ENCODE peak calls at places on chromosomes 1 and 21, in six cellular contexts. I is CD8-positive, alpha-beta T cell; L is cardiac muscle cell; K is mammary epithelial cell; O is fibroblast of lung; V is breast epithelium. S is an unnamed sample.

GRCh38 chr1:59971464-59971911 is 44.9 kb upstream of the CYP2J2 start:
- DNase-seq in I (peak), L (peak), K (peak), O (peak), V (peak), S (no peak)

GRCh38 chr21:43284700-43285099 is 115.9 kb downstream of the CRYAA start:
- DNase-seq in I (no peak), L (no peak), K (no peak), O (no peak), V (no peak), S (no peak)

GRCh38 chr1:208837242-208837641 is 593.1 kb upstream of the PLXNA2 start:
- DNase-seq in I (no peak), L (no peak), K (peak), O (no peak), V (no peak), S (no peak)

GRCh38 chr1:77416692-77417450 is 135.1 kb downstream of the AK5 start:
- DNase-seq in I (no peak), L (no peak), K (no peak), O (no peak), V (no peak), S (no peak)

GRCh38 chr1:8987881-8988617 is 38.2 kb downstream of the SLC2A7 start:
- DNase-seq in I (peak), L (peak), K (no peak), O (peak), V (no peak), S (no peak)

GRCh38 chr1:28592314-28593071 is 428 bp downstream of the RAB42 start:
- DNase-seq in I (no peak), L (peak), K (no peak), O (no peak), V (no peak), S (no peak)

GRCh38 chr1:70915258-70915657 is 132.4 kb downstream of the PTGER3 start:
- DNase-seq in I (no peak), L (no peak), K (no peak), O (no peak), V (no peak), S (no peak)

GRCh38 chr1:93810316-93810715 is 68.7 kb downstream of the DNTTIP2 start:
- DNase-seq in I (no peak), L (no peak), K (no peak), O (peak), V (no peak), S (no peak)

GRCh38 chr1:232377494-232377770 is 252.5 kb downstream of the SIPA1L2 start:
- DNase-seq in I (no peak), L (no peak), K (peak), O (peak), V (no peak), S (peak)

GRCh38 chr1:114755006-114755936 is 2.5 kb downstream of the CSDE1 start:
- DNase-seq in I (no peak), L (no peak), K (no peak), O (peak), V (no peak), S (no peak)

GRCh38 chr1:200033511-200034261 is 6.2 kb downstream of the NR5A2 start:
- DNase-seq in I (no peak), L (no peak), K (no peak), O (no peak), V (no peak), S (no peak)

GRCh38 chr1:76764638-76765572 is 102.4 kb upstream of the ST6GALNAC5 start:
- DNase-seq in I (no peak), L (peak), K (no peak), O (peak), V (no peak), S (no peak)

GRCh38 chr1:231596337-231596791 is 30.2 kb upstream of the DISC1 start:
- DNase-seq in I (no peak), L (no peak), K (no peak), O (no peak), V (no peak), S (no peak)

GRCh38 chr1:54499097-54500029 is 48.7 kb upstream of the ACOT11 start:
- DNase-seq in I (peak), L (peak), K (peak), O (peak), V (no peak), S (no peak)

GRCh38 chr21:46151261-46151988 is 4.0 kb downstream of the FTCD start:
- DNase-seq in I (peak), L (no peak), K (no peak), O (no peak), V (peak), S (no peak)

GRCh38 chr1:109425902-109426277 is 358 bp downstream of the PSMA5 start:
- DNase-seq in I (peak), L (no peak), K (no peak), O (peak), V (peak), S (no peak)

GRCh38 chr1:35768350-35769187 is 1.2 kb downstream of the CLSPN start:
- DNase-seq in I (no peak), L (no peak), K (no peak), O (no peak), V (no peak), S (no peak)

GRCh38 chr1:178644308-178645120 is 80.5 kb upstream of the RALGPS2 start:
- DNase-seq in I (no peak), L (peak), K (no peak), O (peak), V (no peak), S (no peak)

GRCh38 chr1:230823421-230823820 is 44.9 kb downstream of the C1orf198 start:
- DNase-seq in I (no peak), L (no peak), K (no peak), O (no peak), V (no peak), S (no peak)

DNA sequence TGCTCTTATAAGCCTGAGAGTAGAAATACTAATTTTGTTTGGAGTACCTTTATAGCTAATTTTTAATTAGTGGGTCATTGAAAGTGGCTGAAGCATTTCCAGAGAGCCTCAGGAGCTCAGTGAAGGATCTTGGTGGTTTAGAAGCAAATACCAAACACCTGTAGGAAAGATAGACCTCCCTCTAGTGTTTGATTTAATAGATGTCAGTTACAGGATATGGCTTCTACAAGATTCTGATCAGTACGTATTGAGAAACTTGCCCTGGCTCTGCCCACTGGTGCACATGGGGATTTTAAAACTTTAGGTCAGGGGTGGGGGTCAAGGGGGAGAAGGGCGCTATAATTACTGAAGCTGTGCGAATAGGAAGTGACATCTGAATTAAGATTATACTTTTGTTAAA is 122.2 kb downstream of the POU2F1 start:
- DNase-seq in I (no peak), L (no peak), K (no peak), O (no peak), V (no peak), S (no peak)
- TF ChIP-seq CTCF in I (no peak), L (no peak), K (peak), O (no peak), V (no peak), S (no peak)

GRCh38 chr1:145961109-145961424 is 3.2 kb upstream of the LIX1L start:
- DNase-seq in I (no peak), L (no peak), K (no peak), O (no peak), V (no peak), S (no peak)

GRCh38 chr1:145960468-145961108 is 2.8 kb upstream of the LIX1L start:
- DNase-seq in I (peak), L (peak), K (peak), O (peak), V (peak), S (no peak)

GRCh38 chr1:145959957-145960467 is 2.2 kb upstream of the LIX1L start:
- DNase-seq in I (no peak), L (no peak), K (no peak), O (no peak), V (no peak), S (no peak)

GRCh38 chr1:145962157-145963102 is 1.9 kb downstream of the ANKRD34A start:
- DNase-seq in I (peak), L (no peak), K (no peak), O (no peak), V (no peak), S (no peak)

DNA sequence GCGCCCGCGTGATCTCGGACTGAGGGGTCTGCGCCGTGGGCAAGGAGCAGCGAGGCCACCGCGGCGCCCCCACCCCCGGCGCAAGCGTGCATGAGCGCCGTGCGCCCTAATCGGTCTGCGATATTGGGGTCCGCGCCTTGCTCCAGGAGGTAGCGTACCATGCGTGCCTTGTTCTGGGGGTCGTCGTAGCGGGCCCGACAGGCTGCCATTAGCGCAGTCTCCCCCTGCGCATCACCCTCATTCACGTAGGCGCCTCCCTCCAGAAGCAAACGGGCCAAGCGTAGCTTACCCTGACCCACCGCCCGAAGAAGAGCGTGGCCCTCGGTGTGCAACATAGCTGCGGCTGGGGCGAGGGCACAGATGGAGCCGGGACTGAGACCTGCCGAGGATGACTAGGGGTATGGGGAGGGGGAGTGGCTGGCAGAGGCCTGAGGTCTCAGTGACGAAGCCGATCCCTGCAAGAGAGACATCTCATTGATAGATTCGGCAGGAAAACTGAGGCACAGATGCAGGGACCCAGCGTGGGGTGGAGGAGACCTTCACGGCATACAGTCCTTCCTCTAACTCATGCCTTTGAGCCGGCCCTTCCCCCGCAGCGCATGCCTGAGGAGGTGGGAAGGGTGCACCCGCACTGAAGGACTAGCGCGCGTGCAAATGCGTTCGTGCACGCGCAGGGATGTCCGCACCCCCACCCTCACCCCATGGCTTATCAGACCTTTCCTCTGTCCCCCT is 2.8 kb downstream of the ANKRD34A start:
- DNase-seq in I (peak), L (peak), K (no peak), O (no peak), V (no peak), S (no peak)
- H3K27ac ChIP-seq in I (no peak), L (no peak), K (no peak), O (peak), V (peak), S (peak)

GRCh38 chr1:162144268-162144667 is 74.8 kb downstream of the NOS1AP start:
- DNase-seq in I (no peak), L (no peak), K (no peak), O (no peak), V (no peak), S (no peak)
- TF ChIP-seq CTCF in I (no peak), L (no peak), K (no peak), O (no peak), V (no peak), S (no peak)

DNA sequence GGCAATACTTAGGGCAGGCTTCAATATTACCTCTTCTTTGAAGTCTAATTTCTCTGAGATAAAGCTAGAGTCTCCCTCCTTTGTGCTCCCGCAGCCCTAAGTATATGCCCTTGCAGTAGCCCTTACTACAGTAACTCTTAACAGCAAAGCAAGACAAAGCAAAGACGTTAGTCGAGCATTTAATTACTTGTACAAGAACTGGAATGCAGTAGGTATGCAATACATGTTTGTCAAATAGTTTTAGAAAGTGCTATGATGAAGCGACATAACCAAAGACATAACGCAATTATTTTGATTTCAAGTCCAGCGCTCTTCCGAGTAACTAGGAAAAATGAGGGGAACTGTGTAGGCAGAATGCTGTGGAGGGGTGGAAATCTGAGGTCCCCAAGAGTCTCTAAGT is 1.6 kb downstream of the P3H1 start:
- DNase-seq in I (no peak), L (no peak), K (no peak), O (peak), V (no peak), S (no peak)
- H3K27ac ChIP-seq in I (no peak), L (peak), K (peak), O (peak), V (peak), S (peak)

GRCh38 chr21:31557421-31557955 is 102.0 kb upstream of the SOD1 start:
- DNase-seq in I (peak), L (peak), K (no peak), O (no peak), V (no peak), S (no peak)
- TF ChIP-seq CTCF in I (no peak), L (no peak), K (no peak), O (no peak), V (no peak), S (no peak)

GRCh38 chr1:175168782-175169181 is 23.8 kb downstream of the KIAA0040 start:
- DNase-seq in I (no peak), L (no peak), K (no peak), O (no peak), V (no peak), S (no peak)
- H3K27ac ChIP-seq in I (no peak), L (no peak), K (peak), O (no peak), V (peak), S (no peak)

GRCh38 chr1:31669786-31670582 is 25.3 kb upstream of the PEF1 start:
- DNase-seq in I (peak), L (peak), K (peak), O (peak), V (peak), S (no peak)
- TF ChIP-seq CTCF in I (peak), L (peak), K (peak), O (no peak), V (no peak), S (peak)

GRCh38 chr1:150151291-150152181 is 1.8 kb downstream of the PLEKHO1 start:
- DNase-seq in I (peak), L (no peak), K (no peak), O (no peak), V (no peak), S (no peak)

GRCh38 chr1:150152182-150152536 is 2.4 kb downstream of the PLEKHO1 start:
- DNase-seq in I (no peak), L (no peak), K (no peak), O (no peak), V (no peak), S (no peak)

GRCh38 chr1:150154143-150154542 is 4.4 kb downstream of the PLEKHO1 start:
- DNase-seq in I (no peak), L (no peak), K (no peak), O (no peak), V (no peak), S (no peak)

GRCh38 chr1:150150511-150151021 is 850 bp downstream of the PLEKHO1 start:
- DNase-seq in I (peak), L (peak), K (peak), O (no peak), V (no peak), S (no peak)

GRCh38 chr1:150152772-150153461 is 3.2 kb downstream of the PLEKHO1 start:
- DNase-seq in I (no peak), L (no peak), K (no peak), O (peak), V (no peak), S (no peak)
- H3K27ac ChIP-seq in I (no peak), L (peak), K (no peak), O (peak), V (peak), S (peak)